ENCODE peak calls at places on chromosome 1, in seven cellular contexts. D is psoas muscle; N is C1 segment of cervical spinal cord; U is astrocyte of the spinal cord; G is iris pigment epithelial cell; Z is stomach; O is CD4-positive, alpha-beta T cell. Y is an unnamed sample.

GRCh38 chr1:225772323-225772768 is 5.3 kb upstream of the SRP9 start:
- DNase-seq in D (peak), N (peak), U (peak), G (peak), Z (peak), O (no peak), Y (peak)

GRCh38 chr1:85689788-85690404 is 18.3 kb downstream of the ZNHIT6 start:
- DNase-seq in D (no peak), N (no peak), U (no peak), G (no peak), Z (no peak), O (no peak), Y (no peak)

GRCh38 chr1:4308826-4309225 is 345.6 kb upstream of the AJAP1 start:
- DNase-seq in D (no peak), N (no peak), U (no peak), G (no peak), Z (no peak), O (no peak), Y (no peak)

GRCh38 chr1:220926146-220926545 is 46.9 kb downstream of the HLX start:
- DNase-seq in D (no peak), N (no peak), U (peak), G (peak), Z (no peak), O (no peak), Y (no peak)

GRCh38 chr1:229341811-229342304 is 989 bp downstream of the CCSAP start:
- DNase-seq in D (no peak), N (peak), U (peak), G (peak), Z (no peak), O (no peak), Y (no peak)

GRCh38 chr1:172902200-172902599 is 148.5 kb downstream of the TNFSF18 start:
- DNase-seq in D (no peak), N (no peak), U (no peak), G (no peak), Z (no peak), O (no peak), Y (no peak)

GRCh38 chr1:211333906-211334305 is 7.3 kb downstream of the TRAF5 start:
- DNase-seq in D (no peak), N (no peak), U (no peak), G (no peak), Z (no peak), O (no peak), Y (no peak)

GRCh38 chr1:60130703-60131102 is 57.1 kb upstream of the C1orf87 start:
- DNase-seq in D (no peak), N (no peak), U (no peak), G (peak), Z (no peak), O (no peak), Y (no peak)

GRCh38 chr1:175207971-175208370 is 15.4 kb upstream of the KIAA0040 start:
- DNase-seq in D (no peak), N (no peak), U (no peak), G (no peak), Z (no peak), O (no peak), Y (peak)

GRCh38 chr1:37323486-37324377 is 150.6 kb upstream of the ZC3H12A start:
- DNase-seq in D (no peak), N (no peak), U (peak), G (peak), Z (no peak), O (no peak), Y (no peak)

GRCh38 chr1:228876187-228876586 is 140.9 kb downstream of the RHOU start:
- DNase-seq in D (no peak), N (no peak), U (no peak), G (no peak), Z (no peak), O (no peak), Y (no peak)

GRCh38 chr1:28510350-28511223 is 4.7 kb downstream of the RCC1 start:
- DNase-seq in D (no peak), N (no peak), U (peak), G (peak), Z (no peak), O (no peak), Y (no peak)

Y was measured in NCI-H1436 treated with DMSO at 0.1 percent for 48 hours.